ENCODE peak calls at places on chromosome 5, in ten cellular contexts. One of them, this sample, is unnamed.

GRCh38 chr5:107129051-107129450 is 541.7 kb downstream of the EFNA5 start:
- DNase-seq in body of pancreas: no peak
- DNase-seq in MM.1S: no peak
- DNase-seq in fibroblast of lung: peak; percentile 82
- DNase-seq in PC-9: no peak
- DNase-seq in WERI-Rb-1: no peak
- DNase-seq in GM23338: no peak
- DNase-seq in astrocyte of the cerebellum: peak; percentile 82
- DNase-seq in A549: no peak
- DNase-seq in choroid plexus epithelial cell: peak; percentile 81
- DNase-seq in this sample: peak; percentile 44

GRCh38 chr5:167171056-167171455 is 1120.4 kb upstream of the WWC1 start:
- DNase-seq in body of pancreas: no peak
- DNase-seq in MM.1S: no peak
- DNase-seq in fibroblast of lung: no peak
- DNase-seq in PC-9: no peak
- DNase-seq in WERI-Rb-1: no peak
- DNase-seq in GM23338: no peak
- DNase-seq in astrocyte of the cerebellum: no peak
- DNase-seq in A549: no peak
- DNase-seq in choroid plexus epithelial cell: no peak
- DNase-seq in this sample: no peak

GRCh38 chr5:160769264-160769663 is 82.7 kb downstream of the ATP10B start:
- DNase-seq in body of pancreas: no peak
- DNase-seq in MM.1S: no peak
- DNase-seq in fibroblast of lung: no peak
- DNase-seq in PC-9: no peak
- DNase-seq in WERI-Rb-1: no peak
- DNase-seq in GM23338: no peak
- DNase-seq in astrocyte of the cerebellum: no peak
- DNase-seq in A549: no peak
- DNase-seq in choroid plexus epithelial cell: no peak
- DNase-seq in this sample: no peak

GRCh38 chr5:67050635-67051034 is 146.0 kb downstream of the CD180 start:
- DNase-seq in body of pancreas: no peak
- DNase-seq in MM.1S: no peak
- DNase-seq in fibroblast of lung: no peak
- DNase-seq in PC-9: no peak
- DNase-seq in WERI-Rb-1: no peak
- DNase-seq in GM23338: no peak
- DNase-seq in astrocyte of the cerebellum: no peak
- DNase-seq in A549: no peak
- DNase-seq in choroid plexus epithelial cell: no peak
- DNase-seq in this sample: peak; percentile 16

GRCh38 chr5:120463991-120464626 is at the start of gene PRR16:
- DNase-seq in body of pancreas: peak; percentile 26
- DNase-seq in MM.1S: peak; percentile 68
- DNase-seq in fibroblast of lung: peak; percentile 78
- DNase-seq in PC-9: no peak
- DNase-seq in WERI-Rb-1: peak; percentile 65
- DNase-seq in GM23338: peak; percentile 82
- DNase-seq in astrocyte of the cerebellum: no peak
- DNase-seq in A549: peak; percentile 23
- DNase-seq in choroid plexus epithelial cell: peak; percentile 80
- DNase-seq in this sample: peak; percentile 65

GRCh38 chr5:109826426-109826825 is 136.7 kb downstream of the MAN2A1 start:
- DNase-seq in body of pancreas: no peak
- DNase-seq in MM.1S: no peak
- DNase-seq in fibroblast of lung: no peak
- DNase-seq in PC-9: peak; percentile 58
- DNase-seq in WERI-Rb-1: no peak
- DNase-seq in GM23338: no peak
- DNase-seq in astrocyte of the cerebellum: no peak
- DNase-seq in A549: no peak
- DNase-seq in choroid plexus epithelial cell: peak; percentile 30
- DNase-seq in this sample: no peak

GRCh38 chr5:173155912-173156311 is 11.6 kb downstream of the BNIP1 start:
- DNase-seq in body of pancreas: no peak
- DNase-seq in MM.1S: no peak
- DNase-seq in fibroblast of lung: no peak
- DNase-seq in PC-9: no peak
- DNase-seq in WERI-Rb-1: no peak
- DNase-seq in GM23338: no peak
- DNase-seq in astrocyte of the cerebellum: no peak
- DNase-seq in A549: no peak
- DNase-seq in choroid plexus epithelial cell: no peak
- DNase-seq in this sample: no peak

GRCh38 chr5:147852365-147852764 is 20.9 kb upstream of the SPINK1 start:
- DNase-seq in body of pancreas: no peak
- DNase-seq in MM.1S: no peak
- DNase-seq in fibroblast of lung: no peak
- DNase-seq in PC-9: no peak
- DNase-seq in WERI-Rb-1: no peak
- DNase-seq in GM23338: no peak
- DNase-seq in astrocyte of the cerebellum: no peak
- DNase-seq in A549: no peak
- DNase-seq in choroid plexus epithelial cell: no peak
- DNase-seq in this sample: no peak

GRCh38 chr5:137034213-137034612 is 464.9 kb downstream of the SPOCK1 start:
- DNase-seq in body of pancreas: no peak
- DNase-seq in MM.1S: no peak
- DNase-seq in fibroblast of lung: no peak
- DNase-seq in PC-9: no peak
- DNase-seq in WERI-Rb-1: no peak
- DNase-seq in GM23338: no peak
- DNase-seq in astrocyte of the cerebellum: no peak
- DNase-seq in A549: no peak
- DNase-seq in choroid plexus epithelial cell: no peak
- DNase-seq in this sample: no peak

GRCh38 chr5:169429044-169429443 is 128.1 kb upstream of the SLIT3 start:
- DNase-seq in body of pancreas: no peak
- DNase-seq in MM.1S: no peak
- DNase-seq in fibroblast of lung: peak; percentile 14
- DNase-seq in PC-9: no peak
- DNase-seq in WERI-Rb-1: no peak
- DNase-seq in GM23338: no peak
- DNase-seq in astrocyte of the cerebellum: no peak
- DNase-seq in A549: no peak
- DNase-seq in choroid plexus epithelial cell: no peak
- DNase-seq in this sample: peak; percentile 35

GRCh38 chr5:75651575-75651974 is 40.3 kb downstream of the ANKDD1B start:
- DNase-seq in body of pancreas: no peak
- DNase-seq in MM.1S: no peak
- DNase-seq in fibroblast of lung: no peak
- DNase-seq in PC-9: no peak
- DNase-seq in WERI-Rb-1: no peak
- DNase-seq in GM23338: no peak
- DNase-seq in astrocyte of the cerebellum: no peak
- DNase-seq in A549: no peak
- DNase-seq in choroid plexus epithelial cell: no peak
- DNase-seq in this sample: no peak

GRCh38 chr5:172939561-172939960 is 19.7 kb upstream of the RPL26L1 start:
- DNase-seq in body of pancreas: no peak
- DNase-seq in MM.1S: no peak
- DNase-seq in fibroblast of lung: peak; percentile 25
- DNase-seq in PC-9: no peak
- DNase-seq in WERI-Rb-1: peak; percentile 90
- DNase-seq in GM23338: peak; percentile 33
- DNase-seq in astrocyte of the cerebellum: no peak
- DNase-seq in A549: no peak
- DNase-seq in choroid plexus epithelial cell: no peak
- DNase-seq in this sample: no peak

GRCh38 chr5:61290815-61291214 is 41.2 kb upstream of the ZSWIM6 start:
- DNase-seq in body of pancreas: peak; percentile 73
- DNase-seq in MM.1S: no peak
- DNase-seq in fibroblast of lung: peak; percentile 80
- DNase-seq in PC-9: peak; percentile 59
- DNase-seq in WERI-Rb-1: no peak
- DNase-seq in GM23338: no peak
- DNase-seq in astrocyte of the cerebellum: no peak
- DNase-seq in A549: peak; percentile 49
- DNase-seq in choroid plexus epithelial cell: no peak
- DNase-seq in this sample: peak; percentile 48

GRCh38 chr5:31815394-31815793 is 176.5 kb downstream of the PDZD2 start:
- DNase-seq in body of pancreas: no peak
- DNase-seq in MM.1S: no peak
- DNase-seq in fibroblast of lung: no peak
- DNase-seq in PC-9: no peak
- DNase-seq in WERI-Rb-1: no peak
- DNase-seq in GM23338: peak; percentile 67
- DNase-seq in astrocyte of the cerebellum: no peak
- DNase-seq in A549: no peak
- DNase-seq in choroid plexus epithelial cell: no peak
- DNase-seq in this sample: no peak

GRCh38 chr5:171823269-171823668 is 37.7 kb downstream of the SMIM23 start:
- DNase-seq in body of pancreas: no peak
- DNase-seq in MM.1S: no peak
- DNase-seq in fibroblast of lung: no peak
- DNase-seq in PC-9: no peak
- DNase-seq in WERI-Rb-1: no peak
- DNase-seq in GM23338: no peak
- DNase-seq in astrocyte of the cerebellum: no peak
- DNase-seq in A549: no peak
- DNase-seq in choroid plexus epithelial cell: no peak
- DNase-seq in this sample: no peak

GRCh38 chr5:342501-343460 is 21.3 kb downstream of the AHRR start:
- DNase-seq in body of pancreas: no peak
- DNase-seq in MM.1S: no peak
- DNase-seq in fibroblast of lung: no peak
- DNase-seq in PC-9: no peak
- DNase-seq in WERI-Rb-1: no peak
- DNase-seq in GM23338: no peak
- DNase-seq in astrocyte of the cerebellum: no peak
- DNase-seq in A549: no peak
- DNase-seq in choroid plexus epithelial cell: no peak
- DNase-seq in this sample: no peak

GRCh38 chr5:143106175-143106574 is 297.3 kb downstream of the NR3C1 start:
- DNase-seq in body of pancreas: peak; percentile 70
- DNase-seq in MM.1S: no peak
- DNase-seq in fibroblast of lung: peak; percentile 80
- DNase-seq in PC-9: peak; percentile 40
- DNase-seq in WERI-Rb-1: peak; percentile 68
- DNase-seq in GM23338: peak; percentile 35
- DNase-seq in astrocyte of the cerebellum: peak; percentile 15
- DNase-seq in A549: peak; percentile 89
- DNase-seq in choroid plexus epithelial cell: peak; percentile 31
- DNase-seq in this sample: peak; percentile 63
- TF ChIP-seq CTCF in body of pancreas: no peak
- TF ChIP-seq CTCF in MM.1S: no peak
- TF ChIP-seq CTCF in fibroblast of lung: peak; percentile 18
- TF ChIP-seq CTCF in PC-9: peak; percentile 20
- TF ChIP-seq CTCF in WERI-Rb-1: peak; percentile 71
- TF ChIP-seq CTCF in GM23338: peak; percentile 63
- TF ChIP-seq CTCF in astrocyte of the cerebellum: no peak
- TF ChIP-seq CTCF in A549: peak; percentile 37
- TF ChIP-seq CTCF in choroid plexus epithelial cell: peak; percentile 13
- TF ChIP-seq CTCF in this sample: peak; percentile 13

DNA sequence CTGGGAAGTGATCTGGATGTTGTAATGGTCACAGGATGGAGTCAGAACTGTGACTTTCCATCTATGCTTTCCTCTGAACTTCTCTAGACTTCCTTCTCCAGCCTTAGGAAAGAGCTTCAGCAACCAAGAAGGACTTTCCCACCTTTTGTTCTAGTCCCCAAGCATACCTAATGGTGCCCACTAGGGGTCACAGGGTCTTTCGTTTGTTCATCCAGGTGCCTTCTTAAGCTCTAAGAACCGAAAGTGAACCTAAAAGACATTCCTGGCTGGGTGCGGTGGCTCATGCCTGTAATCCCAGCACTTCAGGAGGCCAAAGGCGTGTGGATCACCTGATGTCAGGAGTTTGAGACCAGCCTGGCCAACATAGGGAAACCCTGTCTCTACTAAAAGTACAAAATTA is 1.8 kb upstream of the WNT8A start:
- DNase-seq in body of pancreas: no peak
- DNase-seq in MM.1S: peak; percentile 38
- DNase-seq in fibroblast of lung: no peak
- DNase-seq in PC-9: no peak
- DNase-seq in WERI-Rb-1: no peak
- DNase-seq in GM23338: peak; percentile 76
- DNase-seq in astrocyte of the cerebellum: no peak
- DNase-seq in A549: no peak
- DNase-seq in choroid plexus epithelial cell: no peak
- DNase-seq in this sample: no peak
- H3K4me3 ChIP-seq in body of pancreas: no peak overlapping the region
- H3K4me3 ChIP-seq in MM.1S: peak overlapping the region; percentile 10
- H3K4me3 ChIP-seq in fibroblast of lung: no peak overlapping the region
- H3K4me3 ChIP-seq in PC-9: no peak overlapping the region
- H3K4me3 ChIP-seq in WERI-Rb-1: no peak overlapping the region
- H3K4me3 ChIP-seq in GM23338: no peak overlapping the region
- H3K4me3 ChIP-seq in astrocyte of the cerebellum: no peak overlapping the region
- H3K4me3 ChIP-seq in A549: no peak overlapping the region
- H3K4me3 ChIP-seq in choroid plexus epithelial cell: no peak overlapping the region
- H3K4me3 ChIP-seq in this sample: no peak overlapping the region

DNA sequence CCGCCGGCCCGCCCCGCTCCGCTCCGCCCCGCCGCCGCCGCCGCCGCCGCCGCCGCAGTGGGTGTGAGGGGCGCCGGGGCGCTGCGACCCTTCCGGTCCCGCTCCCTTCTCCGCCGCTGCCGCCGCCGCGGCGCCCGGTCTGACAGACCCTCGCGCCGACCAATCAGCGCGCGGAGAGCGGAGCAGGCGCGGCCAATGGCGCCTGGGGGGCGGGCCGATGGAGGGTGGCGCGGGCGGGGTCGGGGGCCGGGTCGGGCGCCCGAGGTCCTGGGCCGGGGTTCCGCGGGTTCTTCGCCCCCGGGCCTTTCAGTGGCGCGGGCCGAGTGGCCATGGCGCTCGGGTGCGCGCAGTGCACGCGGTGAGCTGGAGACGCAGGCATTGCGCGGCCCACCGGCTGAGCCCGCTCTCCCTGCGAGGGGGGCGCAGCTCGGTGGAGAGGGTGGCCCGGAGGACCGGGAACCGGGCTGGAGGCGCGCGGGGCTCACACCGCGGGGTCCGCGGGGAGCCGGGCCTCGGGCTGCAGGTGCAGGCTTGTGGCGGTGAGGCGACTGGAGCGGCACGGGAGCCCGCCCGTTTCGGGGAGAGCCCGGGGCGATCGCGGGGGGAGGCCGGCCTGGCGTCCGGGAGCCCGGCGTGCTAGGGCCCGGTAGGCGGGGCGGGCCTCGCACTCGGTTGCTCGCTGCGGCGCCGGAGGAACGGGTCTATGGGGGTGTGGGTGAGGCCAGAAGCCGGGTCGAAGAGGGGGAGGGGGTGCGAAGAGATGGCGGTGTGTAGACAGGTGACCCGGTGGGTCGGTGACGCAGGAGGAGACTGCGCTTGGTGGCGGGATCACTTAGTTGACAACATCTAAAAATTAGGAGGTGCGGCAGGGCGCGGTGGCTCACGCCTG is at the start of gene MAPK9:
- DNase-seq in body of pancreas: peak; percentile 84
- DNase-seq in MM.1S: peak; percentile 89
- DNase-seq in fibroblast of lung: peak; percentile 70
- DNase-seq in PC-9: peak; percentile 60
- DNase-seq in WERI-Rb-1: peak; percentile 69
- DNase-seq in GM23338: peak; percentile 93
- DNase-seq in astrocyte of the cerebellum: peak; percentile 26
- DNase-seq in A549: peak; percentile 76
- DNase-seq in choroid plexus epithelial cell: peak; percentile 76
- DNase-seq in this sample: peak; percentile 80
- TF ChIP-seq CTCF in body of pancreas: no peak
- TF ChIP-seq CTCF in MM.1S: no peak
- TF ChIP-seq CTCF in fibroblast of lung: no peak
- TF ChIP-seq CTCF in PC-9: no peak
- TF ChIP-seq CTCF in WERI-Rb-1: no peak
- TF ChIP-seq CTCF in GM23338: no peak
- TF ChIP-seq CTCF in astrocyte of the cerebellum: no peak
- TF ChIP-seq CTCF in A549: no peak
- TF ChIP-seq CTCF in choroid plexus epithelial cell: no peak
- TF ChIP-seq CTCF in this sample: no peak

GRCh38 chr5:124660229-124661093 is 86.0 kb downstream of the ZNF608 start:
- DNase-seq in body of pancreas: peak; percentile 62
- DNase-seq in MM.1S: no peak
- DNase-seq in fibroblast of lung: peak; percentile 65
- DNase-seq in PC-9: peak; percentile 91
- DNase-seq in WERI-Rb-1: no peak
- DNase-seq in GM23338: peak; percentile 83
- DNase-seq in astrocyte of the cerebellum: peak; percentile 89
- DNase-seq in A549: peak; percentile 38
- DNase-seq in choroid plexus epithelial cell: peak; percentile 89
- DNase-seq in this sample: peak; percentile 53
- H3K4me3 ChIP-seq in body of pancreas: no peak overlapping the region
- H3K4me3 ChIP-seq in MM.1S: no peak overlapping the region
- H3K4me3 ChIP-seq in fibroblast of lung: no peak overlapping the region
- H3K4me3 ChIP-seq in PC-9: peak overlapping the region; percentile 16
- H3K4me3 ChIP-seq in WERI-Rb-1: no peak overlapping the region
- H3K4me3 ChIP-seq in GM23338: peak overlapping the region; percentile 35
- H3K4me3 ChIP-seq in astrocyte of the cerebellum: no peak overlapping the region
- H3K4me3 ChIP-seq in A549: peak overlapping the region; percentile 22
- H3K4me3 ChIP-seq in choroid plexus epithelial cell: no peak overlapping the region
- H3K4me3 ChIP-seq in this sample: no peak overlapping the region